ENCODE peak calls at places on chromosomes 3 and 15, in four cellular contexts. U is GM12878, Z is H1, T is HepG2. G is an unnamed sample.

GRCh38 chr3:153704115-153704514 is 417.1 kb upstream of the ARHGEF26 start:
- DNase-seq in T (no peak), Z (no peak), U (no peak), G (no peak)

GRCh38 chr15:35674873-35675781 is 129.2 kb upstream of the DPH6 start:
- DNase-seq in Z (no peak), U (peak; percentile 12), T (no peak), G (no peak)

GRCh38 chr3:19149388-19149787 is 1.1 kb downstream of the KCNH8 start:
- DNase-seq in U (no peak), T (no peak), Z (no peak), G (peak; percentile 71)

GRCh38 chr15:41161336-41161735 is 45.3 kb upstream of the INO80 start:
- DNase-seq in T (no peak), U (no peak), Z (no peak), G (no peak)

GRCh38 chr15:77889009-77889806 is 188.3 kb downstream of the TBC1D2B start:
- DNase-seq in Z (no peak), T (no peak), U (no peak), G (no peak)

GRCh38 chr3:195226445-195226844 is 44.5 kb downstream of the XXYLT1 start:
- DNase-seq in U (no peak), Z (no peak), T (no peak), G (no peak)

GRCh38 chr15:77823736-77824135 is 191.0 kb upstream of the LINGO1 start:
- DNase-seq in Z (no peak), U (no peak), T (no peak), G (no peak)

GRCh38 chr3:153029350-153029749 is 132.7 kb upstream of the RAP2B start:
- DNase-seq in T (no peak), U (no peak), Z (no peak), G (no peak)

GRCh38 chr15:68341851-68342336 is 64.3 kb downstream of the FEM1B start:
- DNase-seq in Z (no peak), T (no peak), U (no peak), G (no peak)

GRCh38 chr15:68312701-68313204 is 35.2 kb downstream of the FEM1B start:
- DNase-seq in Z (no peak), T (no peak), U (no peak), G (no peak)

GRCh38 chr3:72547183-72547582 is 301.1 kb downstream of the SHQ1 start:
- DNase-seq in T (no peak), Z (no peak), U (no peak), G (no peak)

GRCh38 chr15:25052191-25052999 is 97.6 kb downstream of the SNRPN start:
- DNase-seq in U (no peak), T (no peak), Z (no peak), G (no peak)

GRCh38 chr15:92355307-92355706 is 38.4 kb upstream of the ST8SIA2 start:
- DNase-seq in T (no peak), U (no peak), Z (no peak), G (no peak)

GRCh38 chr3:181838940-181839914 is 127.5 kb downstream of the SOX2 start:
- DNase-seq in T (no peak), Z (no peak), U (no peak), G (no peak)

GRCh38 chr3:164004205-164004604 is 1074.1 kb downstream of the SI start:
- DNase-seq in T (no peak), U (no peak), Z (peak; percentile 69), G (peak; percentile 38)

GRCh38 chr3:4908769-4909156 is 70.5 kb upstream of the BHLHE40 start:
- DNase-seq in T (no peak), U (no peak), Z (no peak), G (no peak)

GRCh38 chr15:52440414-52440813 is 88.3 kb downstream of the MYO5A start:
- DNase-seq in U (no peak), T (peak; percentile 9), Z (no peak), G (no peak)

GRCh38 chr3:28980631-28981030 is 300.2 kb upstream of the RBMS3 start:
- DNase-seq in U (no peak), Z (no peak), T (no peak), G (no peak)

GRCh38 chr3:106820726-106821362 is 556.4 kb upstream of the CCDC54 start:
- DNase-seq in Z (no peak), T (no peak), U (no peak), G (no peak)

GRCh38 chr15:43792761-43793493 is 807 bp downstream of the SERF2 start:
- DNase-seq in T (no peak), U (no peak), Z (no peak), G (no peak)

GRCh38 chr3:11201246-11202024 is 47.1 kb downstream of the HRH1 start:
- DNase-seq in Z (no peak), U (no peak), T (peak; percentile 28), G (no peak)

GRCh38 chr3:157408499-157409149 is 28.0 kb upstream of the PTX3 start:
- DNase-seq in Z (no peak), U (no peak), T (no peak), G (no peak)

GRCh38 chr3:30667250-30667585 is 60.8 kb downstream of the TGFBR2 start:
- DNase-seq in U (no peak), Z (peak; percentile 38), T (no peak), G (peak; percentile 66)

GRCh38 chr3:71311320-71312046 is 272.0 kb downstream of the FOXP1 start:
- DNase-seq in U (no peak), Z (no peak), T (no peak), G (no peak)

GRCh38 chr15:70096975-70097336 is 761 bp downstream of the TLE3 start:
- DNase-seq in U (no peak), T (no peak), Z (no peak), G (no peak)

GRCh38 chr15:95659646-95660045 is 670.9 kb upstream of the NR2F2 start:
- DNase-seq in Z (no peak), U (no peak), T (no peak), G (no peak)

GRCh38 chr15:89486726-89487050 is 9.7 kb downstream of the RHCG start:
- DNase-seq in U (no peak), Z (no peak), T (no peak), G (no peak)

GRCh38 chr15:98384328-98385029 is 263.9 kb upstream of the IGF1R start:
- DNase-seq in Z (no peak), T (no peak), U (no peak), G (no peak)

GRCh38 chr15:95252404-95252803 is 1021.0 kb downstream of the MCTP2 start:
- DNase-seq in Z (no peak), T (no peak), U (no peak), G (no peak)

GRCh38 chr3:52315006-52315405 is 1.1 kb upstream of the DNAH1 start:
- DNase-seq in T (no peak), Z (no peak), U (no peak), G (no peak)

GRCh38 chr3:141656771-141657170 is 81.3 kb upstream of the RNF7 start:
- DNase-seq in Z (no peak), U (no peak), T (no peak), G (no peak)

GRCh38 chr3:175200391-175200790 is 341.3 kb downstream of the NAALADL2 start:
- DNase-seq in Z (no peak), U (no peak), T (no peak), G (no peak)

GRCh38 chr15:79595995-79596622 is 164.0 kb downstream of the MINAR1 start:
- DNase-seq in Z (peak; percentile 73), U (peak; percentile 71), T (peak; percentile 94), G (peak; percentile 93)

GRCh38 chr3:129119365-129120100 is 2.1 kb downstream of the RAB43 start:
- DNase-seq in Z (no peak), T (peak; percentile 86), U (no peak), G (no peak)

DNA sequence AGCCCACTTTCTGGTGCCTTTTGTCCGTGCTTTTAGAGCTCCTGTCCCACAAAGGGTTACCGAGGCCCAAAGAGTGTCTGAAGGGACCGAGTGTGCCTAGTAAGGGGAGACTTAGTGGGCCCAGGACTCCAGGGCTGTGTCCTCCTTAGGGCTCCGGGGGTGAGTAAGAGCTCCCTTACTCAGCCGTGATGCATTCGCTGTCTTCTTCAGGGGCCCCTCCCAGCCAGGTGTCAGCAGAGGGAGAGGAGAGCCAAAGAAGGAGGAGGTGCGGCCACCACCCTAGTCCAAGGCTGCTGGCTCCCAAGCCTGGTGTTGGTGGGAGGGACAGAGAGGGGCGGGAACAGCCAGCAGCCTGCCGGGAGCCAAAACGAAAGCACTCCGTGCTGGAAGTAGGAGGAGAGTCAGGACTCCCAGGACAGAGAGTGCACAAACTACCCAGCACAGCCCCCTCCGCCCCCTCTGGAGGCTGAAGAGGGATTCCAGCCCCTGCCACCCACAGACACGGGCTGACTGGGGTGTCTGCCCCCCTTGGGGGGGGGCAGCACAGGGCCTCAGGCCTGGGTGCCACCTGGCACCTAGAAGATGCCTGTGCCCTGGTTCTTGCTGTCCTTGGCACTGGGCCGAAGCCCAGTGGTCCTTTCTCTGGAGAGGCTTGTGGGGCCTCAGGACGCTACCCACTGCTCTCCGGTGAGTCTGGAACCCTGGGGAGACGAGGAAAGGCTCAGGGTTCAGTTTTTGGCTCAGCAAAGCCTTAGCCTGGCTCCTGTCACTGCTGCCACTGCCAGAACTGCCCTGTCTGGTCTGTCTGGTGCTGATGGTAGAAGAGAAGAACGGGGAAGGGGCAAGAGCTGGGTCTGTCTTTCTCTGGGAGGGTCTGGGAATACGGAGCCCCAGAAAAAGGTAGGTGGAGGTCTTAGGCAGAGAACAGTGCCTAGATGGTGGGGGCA is at the start of gene IL17RC:
- DNase-seq in Z (peak; percentile 70), T (peak; percentile 83), U (no peak), G (peak; percentile 63)
- H3K4me3 ChIP-seq in Z (peak within 1 kb of the TSS; percentile 46), T (peak within 1 kb of the TSS; percentile 83), U (peak within 1 kb of the TSS; percentile 54), G (peak within 1 kb of the TSS; percentile 81)

GRCh38 chr3:124630994-124631393 is 99.3 kb upstream of the UMPS start:
- DNase-seq in Z (no peak), T (no peak), U (no peak), G (no peak)

GRCh38 chr3:124627501-124627908 is 102.7 kb upstream of the UMPS start:
- DNase-seq in Z (no peak), T (no peak), U (no peak), G (no peak)

GRCh38 chr3:124631727-124632126 is 98.5 kb upstream of the UMPS start:
- DNase-seq in T (no peak), U (no peak), Z (no peak), G (no peak)

GRCh38 chr3:124628865-124629264 is 101.4 kb upstream of the UMPS start:
- DNase-seq in U (no peak), T (no peak), Z (no peak), G (no peak)

DNA sequence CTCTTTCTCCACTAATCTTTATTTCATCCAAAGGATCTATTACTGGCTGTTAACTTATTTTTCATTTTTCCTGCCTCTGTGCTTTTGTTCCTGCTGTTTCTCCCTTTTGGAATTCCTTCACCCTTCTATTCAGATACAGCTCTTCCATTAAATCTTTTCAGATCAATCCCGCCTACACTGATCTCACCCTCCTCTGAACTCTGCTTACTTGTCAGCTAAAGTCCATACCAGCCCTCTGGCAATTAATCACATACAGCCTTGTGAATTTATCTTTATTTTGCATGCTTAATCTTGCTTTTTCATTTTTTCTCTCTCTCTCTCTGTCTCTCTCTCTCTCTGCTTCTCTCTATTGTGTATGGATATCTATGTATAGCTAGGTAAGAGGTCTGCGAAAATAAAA is 100.8 kb upstream of the UMPS start:
- DNase-seq in Z (no peak), T (no peak), U (no peak), G (no peak)
- TF ChIP-seq SUZ12 in Z (no peak), T (no peak), U (no peak), G (no peak)

DNA sequence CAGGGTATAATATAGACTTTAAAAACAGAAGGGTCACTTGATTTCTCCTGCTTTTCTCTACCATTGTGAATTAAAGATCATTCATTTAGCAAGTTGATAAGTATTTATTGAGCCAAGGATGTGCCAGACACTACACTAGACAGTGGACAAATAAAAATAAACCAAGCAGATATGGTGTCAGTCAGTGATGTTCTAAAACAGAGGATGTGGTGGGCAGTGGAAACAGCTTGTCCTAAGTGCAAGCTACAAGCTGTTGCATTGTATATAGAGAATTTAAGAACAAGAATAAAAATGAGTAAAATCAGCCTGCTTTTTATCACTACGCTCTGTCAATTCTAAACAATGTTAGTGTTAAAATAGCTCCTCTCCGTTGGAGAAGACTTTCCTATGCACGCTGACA is 637.3 kb upstream of the GRM7 start:
- DNase-seq in T (no peak), Z (no peak), U (no peak), G (no peak)
- H3K27me3 ChIP-seq in T (no peaks in the 10 kb centered on the region), Z (no peaks in the 10 kb centered on the region), U (no peaks in the 10 kb centered on the region), G (no peaks in the 10 kb centered on the region)

GRCh38 chr3:114758828-114759709 is 388.0 kb downstream of the ZBTB20 start:
- DNase-seq in Z (no peak), T (peak; percentile 39), U (no peak), G (no peak)
- H3K4me3 ChIP-seq in Z (no peak overlapping the region), T (peak overlapping the region; percentile 62), U (no peak overlapping the region), G (no peak overlapping the region)